ENCODE peak calls at places on chromosomes 6 and 20, in four cellular contexts. L, Y, U and K are unnamed samples.

GRCh38 chr20:35013421-35014411 is 58.0 kb downstream of the MYH7B start:
- DNase-seq in Y (peak; percentile 12), L (peak; percentile 51), U (no peak), K (no peak)

GRCh38 chr20:41293269-41294037 is 24.1 kb downstream of the ZHX3 start:
- DNase-seq in L (no peak), Y (no peak), U (no peak), K (no peak)

GRCh38 chr6:125867483-125867935 is 76.7 kb downstream of the NCOA7 start:
- DNase-seq in Y (no peak), L (peak; percentile 97), U (peak; percentile 76), K (peak; percentile 80)

GRCh38 chr6:130525378-130525777 is 159.6 kb downstream of the TMEM200A start:
- DNase-seq in U (no peak), Y (no peak), L (no peak), K (no peak)

GRCh38 chr6:5764401-5764955 is 242.2 kb downstream of the NRN1 start:
- DNase-seq in L (no peak), U (no peak), Y (peak; percentile 54), K (no peak)

GRCh38 chr20:10670521-10671220 is 3.1 kb downstream of the JAG1 start:
- DNase-seq in Y (no peak), L (no peak), U (no peak), K (no peak)

GRCh38 chr6:42831237-42831636 is 48.2 kb upstream of the RPL7L1 start:
- DNase-seq in Y (no peak), L (no peak), U (no peak), K (no peak)

GRCh38 chr6:97626586-97627441 is 343.8 kb upstream of the MMS22L start:
- DNase-seq in Y (peak; percentile 22), U (no peak), L (no peak), K (no peak)

GRCh38 chr6:152420696-152421095 is 216.5 kb downstream of the SYNE1 start:
- DNase-seq in L (no peak), Y (no peak), U (no peak), K (no peak)

GRCh38 chr6:138240476-138241245 is 22.4 kb upstream of the PBOV1 start:
- DNase-seq in U (no peak), Y (no peak), L (no peak), K (no peak)

GRCh38 chr20:25058051-25058796 is at the start of gene ACSS1:
- DNase-seq in Y (peak; percentile 89), U (no peak), L (no peak), K (no peak)

GRCh38 chr20:36975085-36975829 is 23.7 kb upstream of the SAMHD1 start:
- DNase-seq in Y (no peak), L (no peak), U (no peak), K (no peak)